ENCODE peak calls at places on chromosomes 12 and 14, in nine cellular contexts. One of them, this sample, is unnamed.

GRCh38 chr12:105843989-105844768 is 294.6 kb downstream of the NUAK1 start:
- DNase-seq in ovary: no peak
- DNase-seq in spleen: no peak
- DNase-seq in fibroblast of mammary gland: peak; percentile 11
- DNase-seq in brain microvascular endothelial cell: no peak
- DNase-seq in endothelial cell: no peak
- DNase-seq in A549: no peak
- DNase-seq in progenitor cell of endocrine pancreas: no peak
- DNase-seq in tibial nerve: peak; percentile 32
- DNase-seq in this sample: peak; percentile 59

GRCh38 chr12:65229441-65229840 is 49.0 kb upstream of the MSRB3 start:
- DNase-seq in spleen: no peak
- DNase-seq in brain microvascular endothelial cell: peak; percentile 66
- DNase-seq in ovary: no peak
- DNase-seq in endothelial cell: no peak
- DNase-seq in fibroblast of mammary gland: peak; percentile 88
- DNase-seq in progenitor cell of endocrine pancreas: no peak
- DNase-seq in A549: no peak
- DNase-seq in tibial nerve: no peak
- DNase-seq in this sample: peak; percentile 67

GRCh38 chr12:7282844-7283243 is 21.0 kb upstream of the ACSM4 start:
- DNase-seq in fibroblast of mammary gland: no peak
- DNase-seq in ovary: no peak
- DNase-seq in A549: no peak
- DNase-seq in spleen: no peak
- DNase-seq in tibial nerve: no peak
- DNase-seq in brain microvascular endothelial cell: no peak
- DNase-seq in endothelial cell: no peak
- DNase-seq in progenitor cell of endocrine pancreas: no peak
- DNase-seq in this sample: no peak

GRCh38 chr14:105050551-105050897 is 14.7 kb downstream of the GPR132 start:
- DNase-seq in ovary: no peak
- DNase-seq in fibroblast of mammary gland: no peak
- DNase-seq in spleen: peak; percentile 74
- DNase-seq in endothelial cell: no peak
- DNase-seq in progenitor cell of endocrine pancreas: no peak
- DNase-seq in brain microvascular endothelial cell: no peak
- DNase-seq in A549: no peak
- DNase-seq in tibial nerve: no peak
- DNase-seq in this sample: peak; percentile 43

GRCh38 chr12:124049451-124050094 is 76.6 kb downstream of the ZNF664 start:
- DNase-seq in A549: no peak
- DNase-seq in fibroblast of mammary gland: no peak
- DNase-seq in spleen: no peak
- DNase-seq in endothelial cell: no peak
- DNase-seq in brain microvascular endothelial cell: no peak
- DNase-seq in tibial nerve: no peak
- DNase-seq in ovary: no peak
- DNase-seq in progenitor cell of endocrine pancreas: no peak
- DNase-seq in this sample: no peak

GRCh38 chr12:88458327-88458726 is 121.9 kb downstream of the KITLG start:
- DNase-seq in spleen: no peak
- DNase-seq in fibroblast of mammary gland: no peak
- DNase-seq in endothelial cell: no peak
- DNase-seq in brain microvascular endothelial cell: no peak
- DNase-seq in tibial nerve: no peak
- DNase-seq in ovary: no peak
- DNase-seq in progenitor cell of endocrine pancreas: no peak
- DNase-seq in A549: no peak
- DNase-seq in this sample: no peak

GRCh38 chr14:95206534-95206933 is 49.2 kb upstream of the DICER1 start:
- DNase-seq in endothelial cell: no peak
- DNase-seq in progenitor cell of endocrine pancreas: no peak
- DNase-seq in spleen: no peak
- DNase-seq in brain microvascular endothelial cell: no peak
- DNase-seq in tibial nerve: no peak
- DNase-seq in fibroblast of mammary gland: peak; percentile 85
- DNase-seq in ovary: no peak
- DNase-seq in A549: no peak
- DNase-seq in this sample: no peak

GRCh38 chr12:104751024-104751570 is 207.0 kb downstream of the SLC41A2 start:
- DNase-seq in fibroblast of mammary gland: no peak
- DNase-seq in ovary: no peak
- DNase-seq in progenitor cell of endocrine pancreas: no peak
- DNase-seq in endothelial cell: no peak
- DNase-seq in tibial nerve: no peak
- DNase-seq in brain microvascular endothelial cell: no peak
- DNase-seq in A549: no peak
- DNase-seq in spleen: no peak
- DNase-seq in this sample: no peak

GRCh38 chr14:21102472-21103164 is 1.8 kb downstream of the TMEM253 start:
- DNase-seq in progenitor cell of endocrine pancreas: no peak
- DNase-seq in endothelial cell: no peak
- DNase-seq in ovary: no peak
- DNase-seq in A549: no peak
- DNase-seq in spleen: no peak
- DNase-seq in fibroblast of mammary gland: no peak
- DNase-seq in brain microvascular endothelial cell: no peak
- DNase-seq in tibial nerve: no peak
- DNase-seq in this sample: no peak

GRCh38 chr14:104544362-104544761 is 35.2 kb upstream of the C14orf180 start:
- DNase-seq in progenitor cell of endocrine pancreas: no peak
- DNase-seq in A549: no peak
- DNase-seq in ovary: peak; percentile 5
- DNase-seq in fibroblast of mammary gland: no peak
- DNase-seq in tibial nerve: no peak
- DNase-seq in spleen: no peak
- DNase-seq in endothelial cell: no peak
- DNase-seq in brain microvascular endothelial cell: no peak
- DNase-seq in this sample: no peak

GRCh38 chr14:77126461-77126990 is 15.1 kb downstream of the ZDHHC22 start:
- DNase-seq in fibroblast of mammary gland: no peak
- DNase-seq in brain microvascular endothelial cell: no peak
- DNase-seq in progenitor cell of endocrine pancreas: no peak
- DNase-seq in spleen: no peak
- DNase-seq in A549: no peak
- DNase-seq in ovary: no peak
- DNase-seq in endothelial cell: no peak
- DNase-seq in tibial nerve: no peak
- DNase-seq in this sample: no peak

GRCh38 chr14:77126074-77126325 is 15.6 kb downstream of the ZDHHC22 start:
- DNase-seq in brain microvascular endothelial cell: no peak
- DNase-seq in A549: no peak
- DNase-seq in ovary: no peak
- DNase-seq in progenitor cell of endocrine pancreas: no peak
- DNase-seq in fibroblast of mammary gland: no peak
- DNase-seq in spleen: no peak
- DNase-seq in tibial nerve: no peak
- DNase-seq in endothelial cell: no peak
- DNase-seq in this sample: no peak

GRCh38 chr14:77123381-77124344 is 17.9 kb downstream of the ZDHHC22 start:
- DNase-seq in tibial nerve: no peak
- DNase-seq in endothelial cell: no peak
- DNase-seq in fibroblast of mammary gland: no peak
- DNase-seq in brain microvascular endothelial cell: no peak
- DNase-seq in A549: no peak
- DNase-seq in ovary: no peak
- DNase-seq in progenitor cell of endocrine pancreas: no peak
- DNase-seq in spleen: peak; percentile 73
- DNase-seq in this sample: no peak

GRCh38 chr14:77125275-77126073 is 16.1 kb downstream of the ZDHHC22 start:
- DNase-seq in fibroblast of mammary gland: no peak
- DNase-seq in spleen: no peak
- DNase-seq in endothelial cell: no peak
- DNase-seq in brain microvascular endothelial cell: no peak
- DNase-seq in ovary: no peak
- DNase-seq in A549: no peak
- DNase-seq in tibial nerve: no peak
- DNase-seq in progenitor cell of endocrine pancreas: no peak
- DNase-seq in this sample: no peak

GRCh38 chr14:77124345-77125274 is 17.0 kb downstream of the ZDHHC22 start:
- DNase-seq in fibroblast of mammary gland: peak; percentile 25
- DNase-seq in spleen: peak; percentile 92
- DNase-seq in progenitor cell of endocrine pancreas: peak; percentile 38
- DNase-seq in endothelial cell: peak; percentile 76
- DNase-seq in tibial nerve: peak; percentile 18
- DNase-seq in A549: no peak
- DNase-seq in brain microvascular endothelial cell: no peak
- DNase-seq in ovary: peak; percentile 34
- DNase-seq in this sample: peak; percentile 36
- TF ChIP-seq CTCF in fibroblast of mammary gland: no peak
- TF ChIP-seq CTCF in spleen: peak; percentile 85
- TF ChIP-seq CTCF in progenitor cell of endocrine pancreas: peak; percentile 77
- TF ChIP-seq CTCF in endothelial cell: peak; percentile 78
- TF ChIP-seq CTCF in tibial nerve: peak; percentile 96
- TF ChIP-seq CTCF in A549: peak; percentile 92
- TF ChIP-seq CTCF in brain microvascular endothelial cell: no peak
- TF ChIP-seq CTCF in ovary: peak; percentile 43
- TF ChIP-seq CTCF in this sample: no peak

DNA sequence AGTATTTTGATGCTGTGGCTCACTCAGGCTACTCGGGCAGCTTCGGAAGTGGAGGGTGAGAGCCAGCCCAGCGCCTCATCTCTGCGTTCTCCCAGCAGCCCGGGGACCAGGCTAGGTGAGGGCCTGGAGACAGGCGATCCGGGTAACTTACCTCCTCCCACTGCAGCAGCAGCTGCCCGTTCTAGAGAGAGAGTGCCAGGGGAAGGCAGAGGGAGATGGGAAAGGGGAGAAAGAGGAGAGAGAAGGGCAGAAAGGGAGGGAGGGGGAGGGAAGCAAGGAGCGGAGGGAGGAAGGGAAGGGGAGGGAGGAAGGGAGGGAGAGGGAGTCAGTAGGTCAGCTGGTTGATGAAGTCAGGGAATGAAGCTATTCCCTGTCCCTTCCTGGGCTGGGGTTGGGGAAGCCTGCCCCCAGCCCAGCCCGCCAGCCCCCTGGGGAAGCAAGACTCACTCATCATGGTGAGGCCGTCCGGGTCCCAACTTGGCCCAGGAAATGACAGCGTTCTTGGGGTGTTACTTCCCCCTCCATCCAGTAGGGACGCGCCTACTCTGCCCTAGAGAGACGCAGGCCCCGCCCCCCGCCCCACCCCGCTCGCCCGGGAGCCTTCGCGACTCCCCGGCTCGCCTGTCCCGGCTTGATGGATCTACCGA is at the start of gene IFI27L2:
- DNase-seq in tibial nerve: peak; percentile 67
- DNase-seq in progenitor cell of endocrine pancreas: peak; percentile 48
- DNase-seq in endothelial cell: peak; percentile 44
- DNase-seq in fibroblast of mammary gland: peak; percentile 82
- DNase-seq in ovary: peak; percentile 75
- DNase-seq in A549: peak; percentile 90
- DNase-seq in brain microvascular endothelial cell: peak; percentile 78
- DNase-seq in spleen: peak; percentile 91
- DNase-seq in this sample: peak; percentile 83
- TF ChIP-seq CTCF in tibial nerve: peak; percentile 72
- TF ChIP-seq CTCF in progenitor cell of endocrine pancreas: peak; percentile 52
- TF ChIP-seq CTCF in endothelial cell: no peak
- TF ChIP-seq CTCF in fibroblast of mammary gland: peak; percentile 24
- TF ChIP-seq CTCF in ovary: peak; percentile 42
- TF ChIP-seq CTCF in A549: no peak
- TF ChIP-seq CTCF in brain microvascular endothelial cell: peak; percentile 39
- TF ChIP-seq CTCF in spleen: peak; percentile 52
- TF ChIP-seq CTCF in this sample: peak; percentile 30

DNA sequence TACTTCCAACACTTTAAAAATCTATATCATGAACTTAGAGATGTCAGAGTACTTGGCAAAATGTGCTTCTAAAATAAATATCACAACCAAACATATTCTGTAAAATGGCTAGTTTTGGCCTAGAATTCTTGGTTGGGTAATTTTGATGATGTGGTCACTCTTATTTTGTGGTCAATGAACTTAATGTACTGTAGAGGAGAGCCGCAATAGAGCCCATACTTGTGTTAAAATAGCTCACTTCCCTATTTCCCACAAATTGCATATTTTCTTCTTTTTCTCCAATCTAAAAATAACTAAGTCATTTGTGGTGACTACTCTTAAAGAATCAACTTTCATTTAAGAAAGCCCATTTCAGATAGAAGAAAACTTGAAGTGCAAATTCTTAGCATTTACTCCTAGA is 619.4 kb downstream of the CCER1 start:
- DNase-seq in progenitor cell of endocrine pancreas: no peak
- DNase-seq in brain microvascular endothelial cell: peak; percentile 28
- DNase-seq in spleen: no peak
- DNase-seq in endothelial cell: no peak
- DNase-seq in ovary: no peak
- DNase-seq in fibroblast of mammary gland: peak; percentile 70
- DNase-seq in tibial nerve: no peak
- DNase-seq in A549: no peak
- DNase-seq in this sample: no peak
- TF ChIP-seq CTCF in progenitor cell of endocrine pancreas: no peak
- TF ChIP-seq CTCF in brain microvascular endothelial cell: no peak
- TF ChIP-seq CTCF in spleen: no peak
- TF ChIP-seq CTCF in endothelial cell: no peak
- TF ChIP-seq CTCF in ovary: no peak
- TF ChIP-seq CTCF in fibroblast of mammary gland: no peak
- TF ChIP-seq CTCF in tibial nerve: no peak
- TF ChIP-seq CTCF in A549: no peak
- TF ChIP-seq CTCF in this sample: no peak

GRCh38 chr12:100077367-100077766 is 65.3 kb downstream of the BLTP3B start:
- DNase-seq in brain microvascular endothelial cell: no peak
- DNase-seq in fibroblast of mammary gland: peak; percentile 35
- DNase-seq in A549: no peak
- DNase-seq in endothelial cell: no peak
- DNase-seq in ovary: no peak
- DNase-seq in tibial nerve: peak; percentile 15
- DNase-seq in progenitor cell of endocrine pancreas: no peak
- DNase-seq in spleen: no peak
- DNase-seq in this sample: peak; percentile 3

GRCh38 chr12:100083308-100083707 is 59.4 kb downstream of the BLTP3B start:
- DNase-seq in spleen: no peak
- DNase-seq in endothelial cell: no peak
- DNase-seq in brain microvascular endothelial cell: no peak
- DNase-seq in A549: no peak
- DNase-seq in progenitor cell of endocrine pancreas: no peak
- DNase-seq in fibroblast of mammary gland: no peak
- DNase-seq in tibial nerve: no peak
- DNase-seq in ovary: no peak
- DNase-seq in this sample: no peak
- TF ChIP-seq CTCF in spleen: no peak
- TF ChIP-seq CTCF in endothelial cell: no peak
- TF ChIP-seq CTCF in brain microvascular endothelial cell: no peak
- TF ChIP-seq CTCF in A549: no peak
- TF ChIP-seq CTCF in progenitor cell of endocrine pancreas: no peak
- TF ChIP-seq CTCF in fibroblast of mammary gland: no peak
- TF ChIP-seq CTCF in tibial nerve: no peak
- TF ChIP-seq CTCF in ovary: no peak
- TF ChIP-seq CTCF in this sample: no peak

GRCh38 chr14:45715946-45716345 is 462.9 kb upstream of the MIS18BP1 start:
- DNase-seq in tibial nerve: no peak
- DNase-seq in endothelial cell: no peak
- DNase-seq in fibroblast of mammary gland: no peak
- DNase-seq in brain microvascular endothelial cell: no peak
- DNase-seq in A549: no peak
- DNase-seq in ovary: no peak
- DNase-seq in progenitor cell of endocrine pancreas: no peak
- DNase-seq in spleen: no peak
- DNase-seq in this sample: no peak

DNA sequence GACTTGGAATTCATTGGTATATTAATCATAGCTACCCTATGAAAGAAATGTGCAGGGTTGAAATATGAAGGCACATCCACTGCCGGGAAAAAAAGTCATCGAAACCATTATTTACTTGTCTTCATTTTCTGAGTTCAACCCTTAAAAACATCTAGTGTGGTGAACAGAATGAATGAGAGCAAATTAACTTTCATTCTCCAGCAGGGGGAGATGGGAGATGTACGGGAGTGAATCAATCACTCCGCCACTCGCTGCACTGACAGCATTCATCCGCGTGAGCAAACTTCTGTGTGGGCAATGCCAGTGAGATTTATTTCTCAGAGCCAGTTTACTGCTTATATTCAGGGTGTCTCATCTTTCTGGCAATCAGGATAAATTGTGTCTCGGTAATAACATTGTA is 463.5 kb upstream of the MIS18BP1 start:
- DNase-seq in brain microvascular endothelial cell: no peak
- DNase-seq in progenitor cell of endocrine pancreas: no peak
- DNase-seq in A549: peak; percentile 2
- DNase-seq in ovary: no peak
- DNase-seq in tibial nerve: no peak
- DNase-seq in spleen: no peak
- DNase-seq in endothelial cell: peak; percentile 9
- DNase-seq in fibroblast of mammary gland: peak; percentile 7
- DNase-seq in this sample: no peak
- TF ChIP-seq CTCF in brain microvascular endothelial cell: peak; percentile 38
- TF ChIP-seq CTCF in progenitor cell of endocrine pancreas: peak; percentile 7
- TF ChIP-seq CTCF in A549: no peak
- TF ChIP-seq CTCF in ovary: no peak
- TF ChIP-seq CTCF in tibial nerve: no peak
- TF ChIP-seq CTCF in spleen: no peak
- TF ChIP-seq CTCF in endothelial cell: peak; percentile 62
- TF ChIP-seq CTCF in fibroblast of mammary gland: peak; percentile 26
- TF ChIP-seq CTCF in this sample: no peak